ENCODE peak calls at places on chromosomes 1 and 21, in eight cellular contexts. A is colonic mucosa, Q is left ventricle myocardium inferior, E is cardiac muscle cell, K is neural progenitor cell, V is OCI-LY7, G is spleen, X is uterus. F is an unnamed sample.

GRCh38 chr1:198986442-198986841 is 347.6 kb downstream of the PTPRC start:
- DNase-seq in A (no peak), Q (no peak), E (no peak), K (no peak), V (no peak), G (no peak), X (no peak), F (no peak)

GRCh38 chr21:25369524-25370300 is 237.6 kb downstream of the MRPL39 start:
- DNase-seq in A (no peak), Q (no peak), E (no peak), K (no peak), V (no peak), G (no peak), X (no peak), F (no peak)

GRCh38 chr1:167469280-167469965 is 48.9 kb downstream of the CD247 start:
- DNase-seq in A (no peak), Q (no peak), E (no peak), K (no peak), V (no peak), G (no peak), X (no peak), F (no peak)

GRCh38 chr1:88799433-88799832 is 91.9 kb downstream of the GTF2B start:
- DNase-seq in A (no peak), Q (no peak), E (no peak), K (no peak), V (no peak), G (no peak), X (no peak), F (no peak)

GRCh38 chr1:179230251-179230650 is 774 bp upstream of the ABL2 start:
- DNase-seq in A (no peak), Q (no peak), E (no peak), K (no peak), V (peak), G (no peak), X (no peak), F (no peak)

GRCh38 chr21:38170283-38170682 is 86.5 kb upstream of the KCNJ15 start:
- DNase-seq in A (no peak), Q (no peak), E (no peak), K (peak), V (no peak), G (no peak), X (no peak), F (no peak)

GRCh38 chr21:24938592-24938991 is 668.7 kb downstream of the MRPL39 start:
- DNase-seq in A (no peak), Q (no peak), E (no peak), K (no peak), V (no peak), G (no peak), X (no peak), F (no peak)

GRCh38 chr1:44602675-44603610 is 71.3 kb downstream of the TMEM53 start:
- DNase-seq in A (no peak), Q (no peak), E (no peak), K (no peak), V (no peak), G (peak), X (no peak), F (no peak)

GRCh38 chr1:94050263-94050662 is 70.7 kb downstream of the ABCA4 start:
- DNase-seq in A (no peak), Q (no peak), E (no peak), K (no peak), V (no peak), G (no peak), X (no peak), F (no peak)

GRCh38 chr1:225481738-225482137 is 53.9 kb upstream of the LBR start:
- DNase-seq in A (no peak), Q (no peak), E (no peak), K (no peak), V (peak), G (no peak), X (no peak), F (no peak)

GRCh38 chr1:188065917-188066316 is 1237.2 kb downstream of the PLA2G4A start:
- DNase-seq in A (no peak), Q (no peak), E (no peak), K (no peak), V (no peak), G (no peak), X (no peak), F (no peak)

GRCh38 chr1:24763671-24764070 is 18.4 kb downstream of the CLIC4 start:
- DNase-seq in A (no peak), Q (no peak), E (no peak), K (no peak), V (no peak), G (no peak), X (no peak), F (no peak)

GRCh38 chr1:16055613-16056520 is 12.3 kb downstream of the CLCNKB start:
- DNase-seq in A (peak), Q (peak), E (peak), K (peak), V (peak), G (peak), X (peak), F (peak)

GRCh38 chr1:110783292-110783918 is 89.5 kb upstream of the CD53 start:
- DNase-seq in A (peak), Q (no peak), E (peak), K (peak), V (peak), G (no peak), X (no peak), F (no peak)

GRCh38 chr1:219778793-219779369 is 149.5 kb downstream of the SLC30A10 start:
- DNase-seq in A (no peak), Q (no peak), E (no peak), K (no peak), V (no peak), G (no peak), X (no peak), F (no peak)

GRCh38 chr1:145689922-145690321 is 17.2 kb downstream of the PDZK1 start:
- DNase-seq in A (no peak), Q (no peak), E (no peak), K (no peak), V (no peak), G (no peak), X (no peak), F (no peak)

GRCh38 chr1:174671826-174672225 is 224.1 kb downstream of the GPR52 start:
- DNase-seq in A (no peak), Q (no peak), E (no peak), K (no peak), V (no peak), G (no peak), X (no peak), F (no peak)

GRCh38 chr1:66364578-66365391 is 169.2 kb upstream of the SGIP1 start:
- DNase-seq in A (no peak), Q (no peak), E (no peak), K (no peak), V (no peak), G (no peak), X (no peak), F (no peak)

GRCh38 chr1:6133146-6133895 is 46.8 kb downstream of the CHD5 start:
- DNase-seq in A (no peak), Q (no peak), E (no peak), K (no peak), V (no peak), G (peak), X (no peak), F (no peak)

GRCh38 chr1:198072177-198072576 is 84.6 kb upstream of the NEK7 start:
- DNase-seq in A (no peak), Q (no peak), E (peak), K (no peak), V (no peak), G (no peak), X (no peak), F (no peak)

GRCh38 chr1:209900734-209901133 is 37.3 kb upstream of the SYT14 start:
- DNase-seq in A (no peak), Q (no peak), E (no peak), K (no peak), V (no peak), G (no peak), X (no peak), F (no peak)

GRCh38 chr21:45948576-45949141 is 32.9 kb upstream of the COL6A1 start:
- DNase-seq in A (no peak), Q (no peak), E (no peak), K (no peak), V (no peak), G (no peak), X (no peak), F (no peak)

GRCh38 chr1:28507247-28507645 is 1.4 kb downstream of the RCC1 start:
- DNase-seq in A (peak), Q (no peak), E (peak), K (peak), V (peak), G (no peak), X (no peak), F (no peak)

GRCh38 chr1:46601257-46602007 is 2.6 kb downstream of the MKNK1 start:
- DNase-seq in A (no peak), Q (no peak), E (no peak), K (no peak), V (no peak), G (no peak), X (no peak), F (no peak)

GRCh38 chr1:46603858-46604549 is at the start of gene MKNK1:
- DNase-seq in A (peak), Q (peak), E (peak), K (peak), V (peak), G (peak), X (peak), F (peak)

GRCh38 chr1:46603481-46603857 is 599 bp downstream of the MKNK1 start:
- DNase-seq in A (no peak), Q (no peak), E (no peak), K (no peak), V (peak), G (no peak), X (no peak), F (no peak)

GRCh38 chr1:46605242-46605641 is 1.2 kb upstream of the MKNK1 start:
- DNase-seq in A (no peak), Q (no peak), E (no peak), K (no peak), V (no peak), G (no peak), X (no peak), F (no peak)

DNA sequence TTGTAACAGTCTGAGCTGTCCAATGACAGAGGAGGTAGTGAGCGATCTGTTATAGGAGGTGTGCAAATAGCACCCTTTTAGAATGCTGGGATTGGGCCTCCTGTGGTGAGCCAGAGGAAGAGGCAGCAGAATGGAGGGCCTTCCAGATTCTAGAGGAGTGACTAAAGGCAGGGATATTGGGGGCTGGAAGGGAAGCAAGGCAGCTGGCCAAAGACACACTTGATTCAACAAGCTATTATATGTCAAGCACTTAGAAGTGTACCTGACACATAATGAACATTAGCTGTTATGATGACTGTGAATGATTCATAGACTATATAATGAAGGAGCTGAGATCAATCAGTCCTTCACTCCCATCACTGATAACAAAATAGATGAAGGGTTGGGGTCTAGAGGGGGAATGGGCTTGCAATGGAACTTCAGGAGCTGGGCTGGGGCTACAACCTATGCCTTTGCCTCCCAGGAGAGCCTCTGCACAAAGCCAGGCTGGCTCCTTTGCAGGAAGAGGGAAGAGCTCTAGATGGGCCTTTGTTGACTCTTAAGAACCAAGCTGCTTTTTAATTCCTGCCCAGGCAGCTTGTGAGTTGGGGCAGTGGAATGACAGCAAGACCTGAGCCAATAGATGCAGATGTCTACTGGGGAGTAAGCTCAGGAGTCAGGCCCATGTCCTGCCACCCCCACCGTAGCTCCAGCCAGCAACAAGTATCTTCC is 2.3 kb upstream of the MKNK1 start:
- DNase-seq in A (no peak), Q (no peak), E (no peak), K (no peak), V (no peak), G (no peak), X (no peak), F (no peak)
- H3K27ac ChIP-seq in A (no peak), Q (peak), E (no peak), K (no peak), V (no peak), G (no peak), X (no peak), F (peak)

GRCh38 chr1:162873671-162874666 is 13.0 kb upstream of the CCDC190 start:
- DNase-seq in A (no peak), Q (no peak), E (no peak), K (no peak), V (no peak), G (no peak), X (no peak), F (no peak)
- TF ChIP-seq CTCF in A (no peak), Q (no peak), E (peak), K (peak), V (no peak), G (no peak), X (no peak), F (no peak)

DNA sequence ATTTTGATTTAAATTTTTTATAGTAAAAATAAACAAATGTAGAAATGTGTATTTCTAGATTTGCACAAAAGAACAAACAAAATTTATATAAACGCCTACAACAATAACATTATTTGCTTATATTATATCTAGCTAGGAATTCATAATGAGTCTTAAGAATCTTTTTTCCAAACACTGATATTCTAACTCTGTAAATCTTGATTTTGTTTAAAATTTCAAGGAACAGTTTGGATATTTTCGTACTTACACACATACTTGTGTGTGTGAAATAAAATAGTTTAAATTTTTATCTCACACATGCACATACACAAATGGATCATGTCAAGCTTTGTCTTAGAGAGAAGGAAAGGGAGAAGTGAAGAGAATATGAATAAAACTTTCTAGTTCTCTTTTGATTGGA is 868.1 kb downstream of the LTN1 start:
- DNase-seq in A (no peak), Q (no peak), E (no peak), K (no peak), V (no peak), G (no peak), X (no peak), F (no peak)
- H3K27ac ChIP-seq in A (no peak), Q (no peak), E (no peak), K (no peak), V (no peak), G (no peak), X (no peak), F (no peak)

DNA sequence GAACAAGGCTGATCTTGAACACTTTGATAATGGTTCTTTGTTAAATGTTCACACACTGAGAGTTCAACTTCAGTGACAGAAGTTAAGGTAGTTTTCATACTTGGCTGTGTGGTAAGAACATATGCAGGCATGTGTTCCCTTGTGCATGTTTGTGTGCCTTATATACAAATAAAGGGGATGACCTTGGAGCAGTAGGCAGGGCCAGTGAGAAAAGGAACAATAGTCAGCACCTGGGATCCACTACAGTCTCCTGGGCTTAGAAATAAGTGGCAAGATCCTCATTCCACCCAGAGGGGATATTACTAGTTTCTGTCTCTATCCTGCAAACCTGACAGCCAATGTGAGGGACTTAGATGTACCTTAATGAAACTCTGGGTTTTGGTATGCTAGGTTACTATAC is 50.3 kb upstream of the DMRTA2 start:
- DNase-seq in A (no peak), Q (no peak), E (no peak), K (no peak), V (no peak), G (no peak), X (no peak), F (no peak)
- TF ChIP-seq CTCF in A (no peak), Q (no peak), E (no peak), K (no peak), V (no peak), G (no peak), X (no peak), F (no peak)

GRCh38 chr1:32716312-32717126 is 13.9 kb upstream of the SYNC start:
- DNase-seq in A (peak), Q (peak), E (peak), K (peak), V (peak), G (peak), X (peak), F (peak)
- H3K27ac ChIP-seq in A (peak), Q (no peak), E (no peak), K (no peak), V (no peak), G (no peak), X (no peak), F (peak)

DNA sequence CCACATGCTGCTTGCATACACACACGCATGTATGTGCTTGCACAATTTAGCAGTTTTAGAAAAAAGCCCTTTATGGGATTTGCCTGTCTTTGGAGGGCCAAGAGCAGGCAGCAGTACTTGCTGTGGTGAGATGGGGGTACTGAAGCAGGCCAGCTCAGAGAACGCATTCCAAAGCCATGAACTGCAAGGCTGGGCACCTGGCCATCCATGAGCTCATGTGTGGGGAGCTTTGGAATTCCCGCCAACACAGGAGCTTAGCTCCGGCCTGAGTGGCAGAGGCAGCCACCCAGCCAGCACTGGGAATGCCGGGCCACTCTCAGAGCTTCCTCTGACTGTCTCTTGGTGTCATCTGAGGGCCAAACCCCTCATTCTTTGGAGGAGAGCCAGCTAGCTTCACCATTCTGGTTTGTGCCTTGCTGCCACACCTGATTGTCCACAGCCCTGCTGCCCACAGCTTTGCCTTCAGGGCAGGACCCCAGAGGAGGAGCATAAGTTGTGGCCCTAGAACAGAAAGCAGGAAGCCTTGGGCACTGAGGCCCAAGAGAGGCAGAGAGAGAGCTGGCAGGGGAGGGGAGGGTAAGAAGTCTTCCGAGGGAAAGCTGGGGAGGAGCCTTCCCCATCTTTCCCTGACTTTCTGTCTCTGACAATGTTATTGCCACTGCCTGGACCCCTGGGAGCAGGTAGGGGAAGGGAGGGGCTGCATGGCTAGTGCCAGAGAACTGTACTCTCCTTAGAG is 92.1 kb upstream of the POU3F1 start:
- DNase-seq in A (peak), Q (peak), E (peak), K (peak), V (no peak), G (no peak), X (peak), F (peak)
- TF ChIP-seq CTCF in A (no peak), Q (peak), E (peak), K (no peak), V (no peak), G (no peak), X (no peak), F (peak)

F was measured in RWPE2.